ENCODE peak calls at places on chromosomes 11 and 22, in six cellular contexts. R is hepatocyte; N is CD8-positive, alpha-beta T cell; F is K562; S is astrocyte of the cerebellum; I is lung. H is an unnamed sample.
A peak's percentile ranks its signal among the peaks of the same experiment; 100 is the strongest.

GRCh38 chr11:8714622-8715225 is 32.1 kb downstream of the RPL27A start:
- DNase-seq in I (no peak), R (no peak), F (no peak), S (no peak), N (no peak), H (no peak)

GRCh38 chr22:34639911-34640310 is 426.0 kb upstream of the ISX start:
- DNase-seq in N (no peak), R (no peak), F (no peak), I (no peak), S (no peak), H (no peak)

GRCh38 chr11:42410251-42410956 is 901.4 kb upstream of the API5 start:
- DNase-seq in F (no peak), I (no peak), S (no peak), R (peak; percentile 5), N (no peak), H (no peak)

GRCh38 chr11:61966673-61967176 is 709 bp downstream of the FTH1 start:
- DNase-seq in I (no peak), S (no peak), R (no peak), F (peak; percentile 71), N (peak; percentile 47), H (peak; percentile 45)

GRCh38 chr11:61026121-61027031 is 54.9 kb downstream of the CD6 start:
- DNase-seq in F (no peak), I (no peak), R (no peak), S (no peak), N (peak; percentile 60), H (no peak)

GRCh38 chr22:50577987-50578775 is at the start of gene CPT1B:
- DNase-seq in I (no peak), R (no peak), F (peak; percentile 28), N (no peak), S (no peak), H (no peak)

GRCh38 chr11:119764108-119764874 is 35.3 kb upstream of the NECTIN1 start:
- DNase-seq in N (no peak), S (peak; percentile 11), I (peak; percentile 41), F (no peak), R (peak; percentile 62), H (no peak)

GRCh38 chr11:705646-706438 is at the start of gene EPS8L2:
- DNase-seq in F (peak; percentile 92), I (peak; percentile 77), N (no peak), S (no peak), R (peak; percentile 84), H (no peak)

GRCh38 chr11:57751676-57752253 is at the start of gene BTBD18:
- DNase-seq in R (peak; percentile 71), N (no peak), F (peak; percentile 38), S (peak; percentile 33), I (peak; percentile 36), H (peak; percentile 54)

GRCh38 chr11:122977455-122978302 is 4.0 kb downstream of the BSX start:
- DNase-seq in R (no peak), I (no peak), N (no peak), S (no peak), F (no peak), H (no peak)
- H3K4me3 ChIP-seq in R (no peak overlapping the region), I (no peak overlapping the region), N (peak overlapping the region; percentile 18), S (no peak overlapping the region), F (no peak overlapping the region), H (no peak overlapping the region)

GRCh38 chr11:21343204-21343603 is 673.8 kb downstream of the NELL1 start:
- DNase-seq in R (no peak), S (no peak), F (no peak), N (no peak), I (no peak), H (no peak)
- TF ChIP-seq CTCF in R (no peak), S (no peak), F (no peak), N (no peak), I (no peak), H (no peak)

GRCh38 chr11:126319374-126319740 is 15.5 kb downstream of the DCPS start:
- DNase-seq in I (no peak), F (no peak), N (no peak), S (no peak), R (no peak), H (no peak)

GRCh38 chr11:126322996-126323395 is 19.1 kb downstream of the DCPS start:
- DNase-seq in I (no peak), N (no peak), F (no peak), S (no peak), R (no peak), H (no peak)

GRCh38 chr11:126313826-126314225 is 10.0 kb downstream of the DCPS start:
- DNase-seq in I (no peak), S (no peak), N (no peak), R (no peak), F (no peak), H (peak; percentile 54)

GRCh38 chr11:126317681-126318641 is 14.1 kb downstream of the DCPS start:
- DNase-seq in S (peak; percentile 88), R (peak; percentile 64), F (no peak), I (peak; percentile 55), N (peak; percentile 39), H (peak; percentile 52)

GRCh38 chr11:126318642-126319373 is 14.9 kb downstream of the DCPS start:
- DNase-seq in F (no peak), N (no peak), S (peak; percentile 94), R (peak; percentile 75), I (peak; percentile 41), H (peak; percentile 74)
- H3K4me3 ChIP-seq in F (no peak overlapping the region), N (no peak overlapping the region), S (peak overlapping the region; percentile 15), R (no peak overlapping the region), I (no peak overlapping the region), H (no peak overlapping the region)

GRCh38 chr11:69241075-69241740 is 52.7 kb upstream of the MYEOV start:
- DNase-seq in I (no peak), S (no peak), R (no peak), N (no peak), F (no peak), H (no peak)

GRCh38 chr11:69239320-69240040 is 54.5 kb upstream of the MYEOV start:
- DNase-seq in F (no peak), S (no peak), N (no peak), I (no peak), R (no peak), H (no peak)

GRCh38 chr11:69241844-69242582 is 51.9 kb upstream of the MYEOV start:
- DNase-seq in R (no peak), F (no peak), I (no peak), S (no peak), N (no peak), H (peak; percentile 21)

GRCh38 chr11:69238562-69239319 is 55.2 kb upstream of the MYEOV start:
- DNase-seq in I (no peak), S (no peak), R (no peak), N (no peak), F (no peak), H (peak; percentile 18)

DNA sequence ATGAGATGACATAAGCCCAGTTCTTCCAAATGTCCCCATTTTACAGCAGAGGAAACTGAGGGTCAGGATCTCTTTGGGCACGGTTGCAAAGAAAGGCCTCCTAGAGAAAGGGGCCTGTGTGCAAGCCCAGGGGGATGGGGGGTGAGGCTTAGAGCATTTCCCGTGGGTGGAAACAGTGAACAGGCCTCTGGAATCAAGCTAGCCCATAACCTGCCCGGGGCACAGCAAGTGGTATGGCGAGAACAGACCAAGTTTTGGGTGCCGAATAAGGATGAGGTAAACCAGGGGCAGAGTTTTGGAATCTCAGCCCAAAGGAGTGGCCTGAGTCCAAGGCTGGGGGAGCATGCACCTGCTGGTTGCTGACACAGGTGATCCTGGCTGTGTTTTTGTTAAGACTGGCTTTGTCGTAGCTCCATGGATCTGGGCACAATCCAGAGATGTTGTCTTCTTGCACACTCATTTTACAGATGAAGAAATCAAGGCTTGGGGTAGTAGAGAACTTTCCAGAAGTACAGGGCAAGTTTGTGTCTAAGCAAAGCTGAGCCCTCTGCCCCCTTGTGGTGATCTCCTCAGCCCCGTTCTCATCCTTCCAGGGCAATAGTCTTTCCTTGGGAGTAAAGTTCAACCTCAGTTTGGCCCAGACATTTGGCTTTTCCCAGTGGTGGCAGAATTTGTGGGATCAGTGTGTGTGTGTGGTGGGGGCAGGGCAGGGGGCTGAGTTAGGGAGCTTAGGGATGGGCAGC is 53.5 kb upstream of the MYEOV start:
- DNase-seq in F (no peak), N (no peak), R (peak; percentile 40), I (no peak), S (no peak), H (peak; percentile 21)
- TF ChIP-seq CTCF in F (peak; percentile 35), N (no peak), R (peak; percentile 15), I (peak; percentile 1), S (peak; percentile 39), H (peak; percentile 33)

GRCh38 chr11:82902086-82902485 is 550 bp downstream of the DDIAS start:
- DNase-seq in S (no peak), R (no peak), I (no peak), F (peak; percentile 37), N (no peak), H (no peak)
- H3K4me3 ChIP-seq in S (peak overlapping the region; percentile 85), R (no peak overlapping the region), I (no peak overlapping the region), F (peak overlapping the region; percentile 69), N (peak overlapping the region; percentile 76), H (peak overlapping the region; percentile 64)

GRCh38 chr11:10771457-10771856 is 20.4 kb downstream of the CTR9 start:
- DNase-seq in N (no peak), S (no peak), I (no peak), R (no peak), F (no peak), H (no peak)

GRCh38 chr11:10770626-10771254 is 19.7 kb downstream of the CTR9 start:
- DNase-seq in I (no peak), R (peak; percentile 63), S (peak; percentile 20), F (peak; percentile 55), N (peak; percentile 33), H (peak; percentile 43)
- TF ChIP-seq CTCF in I (peak; percentile 24), R (peak; percentile 70), S (peak; percentile 86), F (peak; percentile 57), N (peak; percentile 52), H (peak; percentile 70)

GRCh38 chr22:24209016-24209415 is 27.7 kb downstream of the SUSD2 start:
- DNase-seq in R (no peak), F (no peak), I (no peak), N (no peak), S (no peak), H (no peak)

GRCh38 chr22:24201681-24202590 is 20.6 kb downstream of the SUSD2 start:
- DNase-seq in F (no peak), S (no peak), R (no peak), N (no peak), I (no peak), H (no peak)

GRCh38 chr22:24208012-24208749 is 26.9 kb downstream of the SUSD2 start:
- DNase-seq in R (peak; percentile 63), I (peak; percentile 68), N (no peak), S (peak; percentile 96), F (no peak), H (no peak)

GRCh38 chr22:24205438-24206189 is 24.3 kb downstream of the SUSD2 start:
- DNase-seq in I (no peak), S (no peak), F (no peak), R (no peak), N (no peak), H (no peak)

DNA sequence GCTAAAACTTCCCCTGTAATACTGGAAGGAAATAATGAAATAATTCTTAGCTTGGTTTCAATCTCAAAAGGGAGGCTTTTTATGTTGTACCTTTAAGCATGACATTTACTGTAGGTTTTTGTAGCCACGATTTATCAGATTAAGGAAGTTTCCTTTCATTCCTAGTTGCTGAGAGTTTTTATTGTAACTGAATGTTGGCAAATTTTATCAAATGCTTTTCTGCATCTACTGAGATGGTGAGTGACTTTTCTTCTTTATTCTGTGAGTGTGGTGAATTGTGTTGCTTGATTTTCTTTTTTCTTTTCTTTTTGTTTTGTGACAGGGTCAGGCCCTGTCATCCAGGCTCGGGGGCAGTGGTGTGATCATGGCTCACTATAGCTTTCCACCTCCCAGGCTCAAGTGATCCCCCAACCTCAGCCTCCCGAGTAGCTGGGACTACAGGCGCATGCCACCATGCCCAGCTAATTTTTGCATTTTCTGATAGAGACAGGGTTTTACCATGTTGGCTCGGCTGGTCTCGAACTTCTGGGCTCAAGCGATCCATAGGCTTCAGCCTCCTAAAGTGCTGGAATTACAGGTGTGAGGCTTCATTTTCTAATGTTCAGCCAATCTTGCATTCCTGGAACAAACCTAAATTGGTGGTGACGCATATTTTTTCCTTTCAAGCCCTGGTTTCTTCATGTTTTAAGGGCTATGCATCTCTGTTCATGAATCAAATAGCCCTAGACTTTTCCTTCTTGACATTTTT is 26.2 kb downstream of the SUSD2 start:
- DNase-seq in R (no peak), N (no peak), S (no peak), I (no peak), F (no peak), H (no peak)
- H3K4me3 ChIP-seq in R (no peak overlapping the region), N (no peak overlapping the region), S (no peak overlapping the region), I (no peak overlapping the region), F (no peak overlapping the region), H (no peak overlapping the region)

H was measured in GM12865.